ENCODE peak calls at places on chromosomes 16 and 17, in four cellular contexts. F is transverse colon; K is mucosa of descending colon; P is stimulated activated naive CD8-positive, alpha-beta T cell treated with anti-CD3 and anti-CD28 coated beads, Interleukin-15, amount 100 ng/mL, for 72 hours. C is an unnamed sample.
A peak's percentile ranks its signal among the peaks of the same experiment; 100 is the strongest.

GRCh38 chr16:22428654-22429053 is 54.2 kb upstream of the CDR2 start:
- DNase-seq in P (no peak), K (no peak), F (no peak), C (peak; percentile 49)

GRCh38 chr17:74749262-74750038 is 1.0 kb downstream of the NHERF1 start:
- DNase-seq in F (peak; percentile 59), K (peak; percentile 69), P (no peak), C (no peak)

GRCh38 chr16:64410306-64410705 is 711.6 kb downstream of the CDH11 start:
- DNase-seq in K (no peak), F (no peak), P (no peak), C (no peak)

GRCh38 chr16:31477220-31478216 is 5.4 kb upstream of the SLC5A2 start:
- DNase-seq in K (peak; percentile 92), P (peak; percentile 37), F (peak; percentile 92), C (peak; percentile 92)

GRCh38 chr17:43733956-43734355 is 24.6 kb downstream of the SOST start:
- DNase-seq in K (no peak), F (no peak), P (no peak), C (no peak)

GRCh38 chr16:67833035-67833417 is 9.1 kb upstream of the THAP11 start:
- DNase-seq in K (no peak), F (no peak), P (no peak), C (no peak)

GRCh38 chr17:80989586-80989913 is 2.1 kb upstream of the CHMP6 start:
- DNase-seq in K (no peak), F (no peak), P (no peak), C (no peak)

GRCh38 chr17:69448431-69449102 is 34.1 kb downstream of the MAP2K6 start:
- DNase-seq in K (peak; percentile 83), F (peak; percentile 83), P (no peak), C (no peak)

GRCh38 chr16:69033550-69033949 is 71.9 kb upstream of the HAS3 start:
- DNase-seq in K (no peak), F (no peak), P (no peak), C (no peak)

GRCh38 chr16:24700549-24701392 is 28.7 kb upstream of the TNRC6A start:
- DNase-seq in K (peak; percentile 27), F (peak; percentile 60), P (no peak), C (no peak)

GRCh38 chr16:6841392-6841791 is 491.3 kb upstream of the RBFOX1 start:
- DNase-seq in P (no peak), F (no peak), K (no peak), C (no peak)

GRCh38 chr17:58336456-58337094 is 8.0 kb upstream of the TSPOAP1 start:
- DNase-seq in P (no peak), F (no peak), K (peak; percentile 37), C (peak; percentile 40)

GRCh38 chr17:57953703-57954420 is 1.4 kb downstream of the CUEDC1 start:
- DNase-seq in K (no peak), F (no peak), P (no peak), C (no peak)

C was measured in chondrocyte.